ENCODE peak calls at places on chromosomes 7 and 10, in four cellular contexts. Y, V, T and F are unnamed samples.

GRCh38 chr10:85614566-85614965 is 752.0 kb downstream of the GRID1 start:
- DNase-seq in Y (no peak), V (no peak), T (no peak), F (no peak)

GRCh38 chr7:87876759-87877234 is 504 bp downstream of the DBF4 start:
- DNase-seq in Y (no peak), V (peak; percentile 6), T (peak; percentile 69), F (peak; percentile 37)

GRCh38 chr10:30825022-30825421 is 195.5 kb upstream of the LYZL2 start:
- DNase-seq in Y (no peak), V (no peak), T (no peak), F (no peak)

GRCh38 chr10:121788717-121789116 is 139.1 kb downstream of the ATE1 start:
- DNase-seq in Y (no peak), V (no peak), T (no peak), F (no peak)

GRCh38 chr10:75894761-75895160 is 463.3 kb downstream of the LRMDA start:
- DNase-seq in Y (no peak), V (no peak), T (no peak), F (no peak)

GRCh38 chr7:17952387-17952786 is 12.1 kb upstream of the SNX13 start:
- DNase-seq in Y (no peak), V (no peak), T (no peak), F (no peak)

GRCh38 chr7:106345421-106346166 is 60.8 kb upstream of the NAMPT start:
- DNase-seq in Y (no peak), V (no peak), T (peak; percentile 43), F (no peak)

GRCh38 chr7:12646139-12646538 is 41.3 kb upstream of the ARL4A start:
- DNase-seq in Y (no peak), V (no peak), T (no peak), F (no peak)

GRCh38 chr10:101968286-101968685 is 87.7 kb downstream of the ARMH3 start:
- DNase-seq in Y (no peak), V (no peak), T (no peak), F (no peak)

GRCh38 chr7:21300692-21301091 is 127.2 kb upstream of the SP4 start:
- DNase-seq in Y (no peak), V (no peak), T (no peak), F (peak; percentile 5)

GRCh38 chr7:92325850-92326249 is 80.1 kb downstream of the ANKIB1 start:
- DNase-seq in Y (no peak), V (no peak), T (no peak), F (no peak)

GRCh38 chr10:98980353-98980752 is 255.3 kb downstream of the HPSE2 start:
- DNase-seq in Y (no peak), V (no peak), T (no peak), F (no peak)

GRCh38 chr7:116177009-116177408 is 33.3 kb upstream of the TES start:
- DNase-seq in Y (no peak), V (peak; percentile 74), T (no peak), F (no peak)

GRCh38 chr10:126387041-126387908 is 1.0 kb downstream of the ADAM12 start:
- DNase-seq in Y (no peak), V (no peak), T (peak; percentile 73), F (peak; percentile 46)

GRCh38 chr10:88820990-88821389 is 18.5 kb downstream of the LIPM start:
- DNase-seq in Y (no peak), V (peak; percentile 18), T (no peak), F (no peak)

GRCh38 chr7:98483964-98484545 is 83.2 kb upstream of the BAIAP2L1 start:
- DNase-seq in Y (no peak), V (no peak), T (no peak), F (no peak)

GRCh38 chr7:138551102-138551501 is 91.0 kb downstream of the TRIM24 start:
- DNase-seq in Y (no peak), V (no peak), T (no peak), F (no peak)

GRCh38 chr10:45418859-45419672 is 45.0 kb downstream of the ALOX5 start:
- DNase-seq in Y (peak; percentile 64), V (no peak), T (peak; percentile 85), F (peak; percentile 36)

GRCh38 chr7:30779574-30779973 is 8.4 kb downstream of the MINDY4 start:
- DNase-seq in Y (no peak), V (no peak), T (no peak), F (no peak)

GRCh38 chr7:139635521-139636240 is 112.2 kb downstream of the CLEC2L start:
- DNase-seq in Y (no peak), V (no peak), T (no peak), F (peak; percentile 82)

GRCh38 chr7:129875745-129876411 is 76.9 kb downstream of the UBE2H start:
- DNase-seq in Y (no peak), V (no peak), T (no peak), F (no peak)

GRCh38 chr7:47653550-47654351 is 71.8 kb upstream of the TNS3 start:
- DNase-seq in Y (no peak), V (no peak), T (no peak), F (no peak)

GRCh38 chr10:35463878-35464277 is 127.6 kb downstream of the CCNY start:
- DNase-seq in Y (no peak), V (no peak), T (no peak), F (no peak)

GRCh38 chr7:155685070-155685790 is 40.8 kb downstream of the RBM33 start:
- DNase-seq in Y (no peak), V (no peak), T (no peak), F (peak; percentile 23)

DNA sequence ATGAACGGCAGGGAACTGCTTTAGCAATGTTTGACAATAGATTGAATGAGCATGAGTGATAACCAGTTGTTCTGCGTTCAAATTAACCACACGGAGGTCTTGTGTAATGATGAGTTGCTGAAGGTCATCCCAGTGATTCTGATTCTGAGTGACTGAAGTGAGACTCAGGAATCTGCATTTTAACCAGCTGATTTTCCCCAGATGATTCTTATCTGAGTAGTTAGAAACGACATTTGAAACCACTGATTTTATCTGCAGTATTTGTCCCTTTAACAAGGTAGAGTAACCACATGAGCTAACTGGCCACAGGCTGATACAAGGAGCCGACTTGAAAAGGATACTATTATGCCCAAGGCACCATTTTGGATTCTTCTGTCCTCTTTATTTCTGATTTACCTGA is 85.8 kb downstream of the GPR37 start:
- DNase-seq in Y (no peak), V (no peak), T (no peak), F (no peak)
- H3K27me3 ChIP-seq in Y (no peaks in the 10 kb centered on the region), V (no peaks in the 10 kb centered on the region), T (no peaks in the 10 kb centered on the region), F (no peaks in the 10 kb centered on the region)

DNA sequence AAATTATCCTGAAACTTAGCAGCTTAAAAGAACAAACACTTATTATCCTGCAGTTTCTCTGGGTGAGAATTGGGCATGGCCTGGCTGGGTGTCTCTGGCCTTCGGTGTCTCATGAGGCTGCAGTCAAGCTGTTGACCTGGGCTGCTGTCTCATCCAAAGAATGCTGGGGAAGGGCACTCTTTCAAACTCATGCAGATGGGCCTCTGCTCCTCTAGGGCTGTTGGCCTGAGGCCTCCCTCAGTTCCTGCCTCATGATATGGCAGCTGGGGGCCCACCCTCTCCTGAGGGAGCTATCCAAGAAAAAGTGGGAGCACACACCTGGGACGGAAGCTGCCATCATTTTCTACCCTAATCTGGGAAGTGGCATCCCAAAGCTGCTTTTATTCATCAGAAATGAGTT is 43.6 kb downstream of the DRGX start:
- DNase-seq in Y (no peak), V (no peak), T (no peak), F (no peak)
- H3K27me3 ChIP-seq in Y (no peaks in the 10 kb centered on the region), V (no peaks in the 10 kb centered on the region), T (no peaks in the 10 kb centered on the region), F (no peaks in the 10 kb centered on the region)

GRCh38 chr7:19119901-19120486 is 2.6 kb upstream of the TWIST1 start:
- DNase-seq in Y (no peak), V (no peak), T (no peak), F (no peak)
- H3K27me3 ChIP-seq in Y (peaks cover 45% of the 10 kb centered on the region), V (no peaks in the 10 kb centered on the region), T (no peaks in the 10 kb centered on the region), F (peaks cover 2% of the 10 kb centered on the region)

GRCh38 chr10:129967579-129968019 is 3.5 kb upstream of the EBF3 start:
- DNase-seq in Y (no peak), V (no peak), T (no peak), F (no peak)
- H3K27me3 ChIP-seq in Y (peaks cover 74% of the 10 kb centered on the region), V (peaks cover 78% of the 10 kb centered on the region), T (no peaks in the 10 kb centered on the region), F (peaks cover 31% of the 10 kb centered on the region)

GRCh38 chr7:157943561-157943960 is 606.8 kb downstream of the DNAJB6 start:
- DNase-seq in Y (no peak), V (no peak), T (no peak), F (no peak)

GRCh38 chr7:157946398-157947060 is 609.7 kb downstream of the DNAJB6 start:
- DNase-seq in Y (no peak), V (no peak), T (no peak), F (no peak)

GRCh38 chr7:157944734-157945291 is 608.0 kb downstream of the DNAJB6 start:
- DNase-seq in Y (no peak), V (no peak), T (no peak), F (no peak)

GRCh38 chr7:157944051-157944450 is 607.2 kb downstream of the DNAJB6 start:
- DNase-seq in Y (no peak), V (no peak), T (no peak), F (no peak)

GRCh38 chr7:157945401-157945800 is 608.6 kb downstream of the DNAJB6 start:
- DNase-seq in Y (no peak), V (no peak), T (no peak), F (no peak)
- H3K27me3 ChIP-seq in Y (no peaks in the 10 kb centered on the region), V (no peaks in the 10 kb centered on the region), T (no peaks in the 10 kb centered on the region), F (no peaks in the 10 kb centered on the region)

GRCh38 chr7:151179287-151179860 is 7.7 kb downstream of the ASB10 start:
- DNase-seq in Y (no peak), V (no peak), T (no peak), F (no peak)

GRCh38 chr7:151177310-151177709 is 9.7 kb downstream of the ASB10 start:
- DNase-seq in Y (no peak), V (no peak), T (no peak), F (no peak)

GRCh38 chr7:151179946-151180345 is 7.1 kb downstream of the ASB10 start:
- DNase-seq in Y (no peak), V (no peak), T (no peak), F (no peak)

GRCh38 chr7:151178831-151179230 is 8.2 kb downstream of the ASB10 start:
- DNase-seq in Y (no peak), V (no peak), T (no peak), F (no peak)

GRCh38 chr7:151178236-151178635 is 8.8 kb downstream of the ASB10 start:
- DNase-seq in Y (no peak), V (no peak), T (no peak), F (no peak)
- H3K27me3 ChIP-seq in Y (no peaks in the 10 kb centered on the region), V (peaks cover 49% of the 10 kb centered on the region), T (no peaks in the 10 kb centered on the region), F (no peaks in the 10 kb centered on the region)

GRCh38 chr7:1419688-1420087 is 39.6 kb downstream of the MICALL2 start:
- DNase-seq in Y (no peak), V (no peak), T (no peak), F (no peak)
- H3K27me3 ChIP-seq in Y (peaks cover 15% of the 10 kb centered on the region), V (peaks cover 22% of the 10 kb centered on the region), T (no peaks in the 10 kb centered on the region), F (no peaks in the 10 kb centered on the region)